ENCODE peak calls at places on chromosomes 7 and 10, in ten cellular contexts. B, F, T, R, Q, U, W, H, Z and L are unnamed samples.

GRCh38 chr7:55013851-55014250 is 5.0 kb upstream of the EGFR start:
- DNase-seq in B (no peak), F (no peak), T (no peak), R (no peak), Q (no peak), U (no peak), W (no peak), H (no peak), Z (no peak), L (no peak)

GRCh38 chr7:100476108-100476780 is 2.8 kb downstream of the TSC22D4 start:
- DNase-seq in B (no peak), F (no peak), T (no peak), R (no peak), Q (no peak), U (peak; percentile 7), W (no peak), H (no peak), Z (no peak), L (no peak)

GRCh38 chr10:49164587-49165188 is 23.5 kb downstream of the TMEM273 start:
- DNase-seq in B (peak; percentile 31), F (no peak), T (peak; percentile 33), R (no peak), Q (no peak), U (no peak), W (no peak), H (no peak), Z (no peak), L (no peak)

GRCh38 chr10:119469325-119469707 is 73.2 kb downstream of the RGS10 start:
- DNase-seq in B (no peak), F (no peak), T (no peak), R (no peak), Q (no peak), U (no peak), W (no peak), H (no peak), Z (no peak), L (no peak)

GRCh38 chr7:100892364-100893317 is 3.0 kb downstream of the ACHE start:
- DNase-seq in B (no peak), F (no peak), T (no peak), R (no peak), Q (no peak), U (no peak), W (no peak), H (no peak), Z (no peak), L (no peak)

GRCh38 chr7:117993377-117994003 is 120.2 kb upstream of the CTTNBP2 start:
- DNase-seq in B (no peak), F (no peak), T (no peak), R (no peak), Q (no peak), U (peak; percentile 13), W (no peak), H (no peak), Z (no peak), L (no peak)

GRCh38 chr7:7938471-7938870 is 30.1 kb upstream of the GLCCI1 start:
- DNase-seq in B (no peak), F (no peak), T (no peak), R (no peak), Q (no peak), U (no peak), W (no peak), H (no peak), Z (no peak), L (no peak)

GRCh38 chr7:620052-620451 is 100.4 kb upstream of the PDGFA start:
- DNase-seq in B (peak; percentile 57), F (no peak), T (no peak), R (no peak), Q (no peak), U (no peak), W (no peak), H (no peak), Z (peak; percentile 13), L (no peak)

GRCh38 chr7:31327071-31327470 is 13.5 kb downstream of the NEUROD6 start:
- DNase-seq in B (no peak), F (no peak), T (no peak), R (no peak), Q (no peak), U (no peak), W (no peak), H (no peak), Z (no peak), L (no peak)

GRCh38 chr7:132029369-132030160 is 473.1 kb upstream of the PODXL start:
- DNase-seq in B (no peak), F (no peak), T (peak; percentile 57), R (no peak), Q (no peak), U (no peak), W (no peak), H (no peak), Z (no peak), L (no peak)

GRCh38 chr7:94511763-94512162 is 2.2 kb downstream of the CASD1 start:
- DNase-seq in B (no peak), F (no peak), T (no peak), R (no peak), Q (no peak), U (no peak), W (no peak), H (no peak), Z (no peak), L (no peak)

GRCh38 chr10:109456566-109457361 is 466.5 kb downstream of the XPNPEP1 start:
- DNase-seq in B (no peak), F (no peak), T (no peak), R (no peak), Q (no peak), U (no peak), W (no peak), H (no peak), Z (no peak), L (no peak)

GRCh38 chr10:28266449-28267224 is 36.2 kb downstream of the MPP7 start:
- DNase-seq in B (no peak), F (no peak), T (no peak), R (no peak), Q (no peak), U (no peak), W (no peak), H (no peak), Z (no peak), L (no peak)

GRCh38 chr7:44797329-44798258 is 1.1 kb downstream of the PPIA start:
- DNase-seq in B (peak; percentile 93), F (peak; percentile 59), T (peak; percentile 88), R (peak; percentile 76), Q (peak; percentile 92), U (peak; percentile 70), W (peak; percentile 94), H (peak; percentile 80), Z (peak; percentile 71), L (peak; percentile 80)

GRCh38 chr7:67794544-67794943 is 797.9 kb downstream of the TYW1 start:
- DNase-seq in B (no peak), F (no peak), T (no peak), R (no peak), Q (no peak), U (no peak), W (no peak), H (no peak), Z (no peak), L (peak; percentile 4)

GRCh38 chr10:133350283-133350949 is 3.2 kb downstream of the PRAP1 start:
- DNase-seq in B (no peak), F (no peak), T (no peak), R (no peak), Q (peak; percentile 44), U (no peak), W (no peak), H (no peak), Z (no peak), L (no peak)

GRCh38 chr10:46297406-46298204 is 10.8 kb downstream of the ANTXRL start:
- DNase-seq in B (no peak), F (no peak), T (no peak), R (no peak), Q (no peak), U (no peak), W (peak; percentile 3), H (no peak), Z (no peak), L (no peak)

GRCh38 chr10:69807122-69807521 is 5.4 kb downstream of the COL13A1 start:
- DNase-seq in B (no peak), F (no peak), T (no peak), R (no peak), Q (no peak), U (no peak), W (no peak), H (no peak), Z (no peak), L (no peak)

GRCh38 chr10:17888189-17888588 is 63.5 kb upstream of the SLC39A12 start:
- DNase-seq in B (no peak), F (no peak), T (no peak), R (no peak), Q (no peak), U (no peak), W (no peak), H (no peak), Z (no peak), L (no peak)

GRCh38 chr7:128041203-128041602 is 10.0 kb upstream of the LRRC4 start:
- DNase-seq in B (no peak), F (no peak), T (peak; percentile 13), R (no peak), Q (no peak), U (no peak), W (no peak), H (no peak), Z (no peak), L (no peak)

GRCh38 chr10:49686651-49687050 is 7.2 kb downstream of the C10orf53 start:
- DNase-seq in B (no peak), F (no peak), T (no peak), R (no peak), Q (no peak), U (no peak), W (no peak), H (no peak), Z (no peak), L (no peak)

GRCh38 chr10:28089467-28089866 is 90.6 kb upstream of the ODAD2 start:
- DNase-seq in B (no peak), F (no peak), T (no peak), R (no peak), Q (no peak), U (no peak), W (no peak), H (no peak), Z (no peak), L (no peak)

GRCh38 chr10:59626523-59626869 is 83.2 kb downstream of the SLC16A9 start:
- DNase-seq in B (no peak), F (no peak), T (no peak), R (no peak), Q (no peak), U (no peak), W (no peak), H (no peak), Z (no peak), L (no peak)

GRCh38 chr10:23439920-23440875 is 1.3 kb downstream of the OTUD1 start:
- DNase-seq in B (peak; percentile 42), F (no peak), T (no peak), R (peak; percentile 17), Q (peak; percentile 69), U (no peak), W (peak; percentile 76), H (peak; percentile 17), Z (no peak), L (peak; percentile 42)